ENCODE peak calls at places on chromosomes 3 and 15, in seven cellular contexts. One of them, this sample, is unnamed.

GRCh38 chr15:90871097-90871715 is 2.8 kb downstream of the FURIN start:
- DNase-seq in stomach: no peak
- DNase-seq in mammary epithelial cell: no peak
- DNase-seq in esophagus muscularis mucosa: no peak
- DNase-seq in endodermal cell: peak
- DNase-seq in pancreas: peak
- DNase-seq in AG04450: no peak
- DNase-seq in this sample: no peak

GRCh38 chr3:174397848-174398247 is 461.3 kb upstream of the NAALADL2 start:
- DNase-seq in stomach: no peak
- DNase-seq in esophagus muscularis mucosa: no peak
- DNase-seq in pancreas: no peak
- DNase-seq in mammary epithelial cell: peak
- DNase-seq in AG04450: no peak
- DNase-seq in endodermal cell: no peak
- DNase-seq in this sample: no peak

GRCh38 chr3:9340450-9341009 is 22.3 kb upstream of the THUMPD3 start:
- DNase-seq in mammary epithelial cell: peak
- DNase-seq in stomach: no peak
- DNase-seq in AG04450: no peak
- DNase-seq in endodermal cell: no peak
- DNase-seq in pancreas: no peak
- DNase-seq in esophagus muscularis mucosa: no peak
- DNase-seq in this sample: no peak

GRCh38 chr3:113242091-113242581 is 30.8 kb downstream of the BOC start:
- DNase-seq in AG04450: no peak
- DNase-seq in pancreas: no peak
- DNase-seq in mammary epithelial cell: no peak
- DNase-seq in endodermal cell: no peak
- DNase-seq in stomach: no peak
- DNase-seq in esophagus muscularis mucosa: no peak
- DNase-seq in this sample: no peak

GRCh38 chr15:62109457-62109856 is 42.7 kb downstream of the C2CD4A start:
- DNase-seq in endodermal cell: no peak
- DNase-seq in mammary epithelial cell: no peak
- DNase-seq in pancreas: no peak
- DNase-seq in stomach: no peak
- DNase-seq in esophagus muscularis mucosa: peak
- DNase-seq in AG04450: no peak
- DNase-seq in this sample: no peak

GRCh38 chr3:171458056-171458856 is 1.9 kb downstream of the TNIK start:
- DNase-seq in AG04450: no peak
- DNase-seq in stomach: peak
- DNase-seq in pancreas: no peak
- DNase-seq in endodermal cell: peak
- DNase-seq in mammary epithelial cell: no peak
- DNase-seq in esophagus muscularis mucosa: no peak
- DNase-seq in this sample: no peak

GRCh38 chr3:183497313-183497712 is 58.2 kb downstream of the KLHL6 start:
- DNase-seq in endodermal cell: peak
- DNase-seq in esophagus muscularis mucosa: no peak
- DNase-seq in mammary epithelial cell: no peak
- DNase-seq in pancreas: no peak
- DNase-seq in AG04450: no peak
- DNase-seq in stomach: no peak
- DNase-seq in this sample: no peak

GRCh38 chr3:135503429-135504083 is 462.0 kb upstream of the PPP2R3A start:
- DNase-seq in pancreas: peak
- DNase-seq in stomach: peak
- DNase-seq in endodermal cell: peak
- DNase-seq in esophagus muscularis mucosa: no peak
- DNase-seq in AG04450: peak
- DNase-seq in mammary epithelial cell: peak
- DNase-seq in this sample: no peak

GRCh38 chr15:86002444-86002843 is 77.2 kb upstream of the AGBL1 start:
- DNase-seq in pancreas: no peak
- DNase-seq in stomach: no peak
- DNase-seq in mammary epithelial cell: peak
- DNase-seq in endodermal cell: no peak
- DNase-seq in AG04450: no peak
- DNase-seq in esophagus muscularis mucosa: no peak
- DNase-seq in this sample: no peak

GRCh38 chr3:122493296-122493695 is 21.4 kb downstream of the KPNA1 start:
- DNase-seq in mammary epithelial cell: peak
- DNase-seq in pancreas: no peak
- DNase-seq in esophagus muscularis mucosa: no peak
- DNase-seq in endodermal cell: no peak
- DNase-seq in stomach: no peak
- DNase-seq in AG04450: no peak
- DNase-seq in this sample: no peak

GRCh38 chr3:9244495-9245183 is 4.8 kb downstream of the SRGAP3 start:
- DNase-seq in stomach: no peak
- DNase-seq in AG04450: no peak
- DNase-seq in mammary epithelial cell: no peak
- DNase-seq in pancreas: no peak
- DNase-seq in endodermal cell: no peak
- DNase-seq in esophagus muscularis mucosa: no peak
- DNase-seq in this sample: no peak

GRCh38 chr15:45395956-45396355 is 17.6 kb upstream of the GATM start:
- DNase-seq in esophagus muscularis mucosa: no peak
- DNase-seq in endodermal cell: no peak
- DNase-seq in mammary epithelial cell: no peak
- DNase-seq in stomach: no peak
- DNase-seq in pancreas: no peak
- DNase-seq in AG04450: no peak
- DNase-seq in this sample: no peak

GRCh38 chr15:45397116-45397665 is 18.8 kb upstream of the GATM start:
- DNase-seq in mammary epithelial cell: no peak
- DNase-seq in stomach: no peak
- DNase-seq in endodermal cell: no peak
- DNase-seq in pancreas: no peak
- DNase-seq in AG04450: no peak
- DNase-seq in esophagus muscularis mucosa: no peak
- DNase-seq in this sample: no peak

GRCh38 chr15:45394681-45395080 is 16.3 kb upstream of the GATM start:
- DNase-seq in stomach: no peak
- DNase-seq in pancreas: no peak
- DNase-seq in mammary epithelial cell: no peak
- DNase-seq in AG04450: no peak
- DNase-seq in endodermal cell: no peak
- DNase-seq in esophagus muscularis mucosa: no peak
- DNase-seq in this sample: no peak

GRCh38 chr15:45391746-45392711 is 13.7 kb upstream of the GATM start:
- DNase-seq in endodermal cell: no peak
- DNase-seq in stomach: no peak
- DNase-seq in esophagus muscularis mucosa: no peak
- DNase-seq in mammary epithelial cell: no peak
- DNase-seq in AG04450: no peak
- DNase-seq in pancreas: no peak
- DNase-seq in this sample: no peak

GRCh38 chr15:45393851-45394250 is 15.5 kb upstream of the GATM start:
- DNase-seq in pancreas: no peak
- DNase-seq in endodermal cell: peak
- DNase-seq in AG04450: no peak
- DNase-seq in mammary epithelial cell: no peak
- DNase-seq in esophagus muscularis mucosa: no peak
- DNase-seq in stomach: no peak
- DNase-seq in this sample: no peak
- TF ChIP-seq CTCF in pancreas: no peak
- TF ChIP-seq CTCF in endodermal cell: peak
- TF ChIP-seq CTCF in AG04450: peak
- TF ChIP-seq CTCF in mammary epithelial cell: peak
- TF ChIP-seq CTCF in esophagus muscularis mucosa: no peak
- TF ChIP-seq CTCF in stomach: no peak
- TF ChIP-seq CTCF in this sample: no peak

GRCh38 chr3:140682586-140682985 is 4.7 kb downstream of the TRIM42 start:
- DNase-seq in esophagus muscularis mucosa: no peak
- DNase-seq in pancreas: no peak
- DNase-seq in mammary epithelial cell: no peak
- DNase-seq in stomach: no peak
- DNase-seq in AG04450: no peak
- DNase-seq in endodermal cell: no peak
- DNase-seq in this sample: no peak
- H3K4me3 ChIP-seq in esophagus muscularis mucosa: no peak
- H3K4me3 ChIP-seq in pancreas: no peak
- H3K4me3 ChIP-seq in mammary epithelial cell: no peak
- H3K4me3 ChIP-seq in stomach: no peak
- H3K4me3 ChIP-seq in AG04450: no peak
- H3K4me3 ChIP-seq in endodermal cell: no peak
- H3K4me3 ChIP-seq in this sample: no peak

GRCh38 chr3:108345492-108346205 is 49.3 kb downstream of the HHLA2 start:
- DNase-seq in AG04450: no peak
- DNase-seq in endodermal cell: no peak
- DNase-seq in pancreas: peak
- DNase-seq in stomach: no peak
- DNase-seq in mammary epithelial cell: no peak
- DNase-seq in esophagus muscularis mucosa: no peak
- DNase-seq in this sample: no peak
- TF ChIP-seq CTCF in AG04450: no peak
- TF ChIP-seq CTCF in endodermal cell: no peak
- TF ChIP-seq CTCF in pancreas: no peak
- TF ChIP-seq CTCF in stomach: no peak
- TF ChIP-seq CTCF in mammary epithelial cell: no peak
- TF ChIP-seq CTCF in esophagus muscularis mucosa: no peak
- TF ChIP-seq CTCF in this sample: no peak

DNA sequence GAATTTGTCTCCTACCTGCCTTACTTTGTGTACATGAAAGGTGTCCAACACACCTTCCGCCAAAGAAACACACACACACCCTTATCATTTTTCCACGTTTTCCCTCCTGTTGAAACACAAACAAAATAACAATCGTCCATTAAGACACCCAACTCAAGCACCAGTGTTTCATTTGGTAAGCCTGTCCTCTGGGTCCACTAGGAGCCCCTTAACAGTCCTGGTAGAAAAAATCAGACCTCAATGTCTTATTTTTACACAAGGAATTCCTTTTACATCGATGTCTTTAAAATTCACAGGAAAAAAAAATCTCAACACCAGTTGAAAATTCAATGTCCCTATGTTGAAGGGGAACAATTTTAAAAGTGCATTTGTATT is 4.0 kb downstream of the HES1 start:
- DNase-seq in pancreas: no peak
- DNase-seq in endodermal cell: no peak
- DNase-seq in esophagus muscularis mucosa: no peak
- DNase-seq in stomach: no peak
- DNase-seq in mammary epithelial cell: no peak
- DNase-seq in AG04450: no peak
- DNase-seq in this sample: no peak
- H3K4me3 ChIP-seq in pancreas: no peak
- H3K4me3 ChIP-seq in endodermal cell: peak
- H3K4me3 ChIP-seq in esophagus muscularis mucosa: no peak
- H3K4me3 ChIP-seq in stomach: no peak
- H3K4me3 ChIP-seq in mammary epithelial cell: no peak
- H3K4me3 ChIP-seq in AG04450: no peak
- H3K4me3 ChIP-seq in this sample: peak

DNA sequence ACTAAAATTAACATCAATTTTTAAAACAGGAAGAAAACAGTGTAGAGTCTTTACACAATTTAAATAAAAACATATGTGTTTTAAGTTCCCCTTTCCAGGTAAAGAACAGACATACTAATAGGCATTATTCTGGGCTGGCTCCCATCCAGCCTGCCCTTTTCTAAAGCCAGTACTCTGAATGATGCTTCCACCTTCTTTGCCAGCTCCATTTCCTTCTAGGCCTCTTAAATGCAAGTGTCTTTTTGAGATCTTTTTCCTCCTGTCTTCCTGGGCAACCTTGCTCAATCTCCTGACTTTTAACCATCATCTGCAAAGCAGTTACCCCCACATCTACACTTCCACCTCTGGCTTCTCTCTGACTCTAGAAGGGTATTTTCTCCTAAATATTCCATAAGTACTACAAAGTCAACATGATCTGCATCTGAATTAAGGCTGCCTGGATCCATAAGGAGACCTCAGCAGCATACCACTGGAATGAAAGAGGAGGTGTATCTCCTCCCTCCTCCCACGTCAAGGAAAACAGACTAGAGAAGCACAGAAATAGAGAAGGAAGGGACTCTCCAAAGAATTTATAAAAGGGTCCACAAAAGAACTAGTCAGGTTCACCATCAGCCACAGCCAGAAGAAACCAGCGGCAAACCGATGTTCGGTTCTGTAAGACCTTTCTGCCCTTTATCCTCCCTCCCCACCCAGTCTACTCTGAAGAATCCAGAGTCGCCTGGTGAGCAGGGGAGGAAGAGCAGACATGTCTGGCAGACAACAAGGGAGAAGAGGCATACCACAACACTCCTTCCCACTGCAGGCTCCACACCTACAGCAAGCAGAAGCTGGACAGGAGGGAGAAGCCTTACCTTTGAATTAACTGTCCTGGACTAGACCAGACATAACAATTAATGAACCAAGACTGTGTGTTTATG is 47.1 kb downstream of the GOLIM4 start:
- DNase-seq in esophagus muscularis mucosa: no peak
- DNase-seq in AG04450: no peak
- DNase-seq in pancreas: no peak
- DNase-seq in endodermal cell: peak
- DNase-seq in mammary epithelial cell: no peak
- DNase-seq in stomach: no peak
- DNase-seq in this sample: no peak
- TF ChIP-seq CTCF in esophagus muscularis mucosa: no peak
- TF ChIP-seq CTCF in AG04450: no peak
- TF ChIP-seq CTCF in pancreas: no peak
- TF ChIP-seq CTCF in endodermal cell: no peak
- TF ChIP-seq CTCF in mammary epithelial cell: no peak
- TF ChIP-seq CTCF in stomach: no peak
- TF ChIP-seq CTCF in this sample: no peak

GRCh38 chr3:98735761-98736269 is 27.3 kb upstream of the ST3GAL6 start:
- DNase-seq in stomach: no peak
- DNase-seq in AG04450: no peak
- DNase-seq in esophagus muscularis mucosa: no peak
- DNase-seq in pancreas: no peak
- DNase-seq in mammary epithelial cell: peak
- DNase-seq in endodermal cell: no peak
- DNase-seq in this sample: no peak

GRCh38 chr3:98735296-98735695 is 27.8 kb upstream of the ST3GAL6 start:
- DNase-seq in endodermal cell: no peak
- DNase-seq in esophagus muscularis mucosa: no peak
- DNase-seq in pancreas: no peak
- DNase-seq in stomach: no peak
- DNase-seq in mammary epithelial cell: no peak
- DNase-seq in AG04450: no peak
- DNase-seq in this sample: no peak

GRCh38 chr3:98733778-98734281 is 29.3 kb upstream of the ST3GAL6 start:
- DNase-seq in stomach: no peak
- DNase-seq in mammary epithelial cell: peak
- DNase-seq in esophagus muscularis mucosa: no peak
- DNase-seq in endodermal cell: peak
- DNase-seq in pancreas: no peak
- DNase-seq in AG04450: no peak
- DNase-seq in this sample: no peak

GRCh38 chr3:98734311-98734710 is 28.8 kb upstream of the ST3GAL6 start:
- DNase-seq in endodermal cell: no peak
- DNase-seq in esophagus muscularis mucosa: no peak
- DNase-seq in pancreas: no peak
- DNase-seq in AG04450: no peak
- DNase-seq in mammary epithelial cell: no peak
- DNase-seq in stomach: no peak
- DNase-seq in this sample: no peak

DNA sequence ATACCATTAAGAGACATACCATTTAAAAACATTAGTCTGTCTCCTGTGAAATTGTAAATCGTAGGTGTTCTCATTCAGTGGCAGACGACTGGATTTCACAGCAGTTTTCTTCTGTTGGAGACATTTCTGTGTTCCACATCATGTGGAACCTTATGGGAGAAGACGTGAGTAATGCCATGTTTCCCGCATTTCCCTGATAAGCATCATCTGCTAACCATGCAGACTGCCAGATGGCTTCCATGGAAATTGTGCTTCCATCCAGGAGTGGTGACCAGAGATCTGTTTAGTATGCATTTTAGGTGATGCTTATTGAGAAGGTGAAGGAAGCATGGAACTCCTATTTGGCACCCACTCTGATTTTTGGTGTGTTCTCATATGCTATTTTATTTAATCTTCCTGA is 28.4 kb upstream of the ST3GAL6 start:
- DNase-seq in pancreas: no peak
- DNase-seq in endodermal cell: no peak
- DNase-seq in stomach: no peak
- DNase-seq in esophagus muscularis mucosa: no peak
- DNase-seq in mammary epithelial cell: no peak
- DNase-seq in AG04450: no peak
- DNase-seq in this sample: no peak
- H3K4me3 ChIP-seq in pancreas: no peak
- H3K4me3 ChIP-seq in endodermal cell: no peak
- H3K4me3 ChIP-seq in stomach: no peak
- H3K4me3 ChIP-seq in esophagus muscularis mucosa: peak
- H3K4me3 ChIP-seq in mammary epithelial cell: no peak
- H3K4me3 ChIP-seq in AG04450: no peak
- H3K4me3 ChIP-seq in this sample: no peak

This sample was measured in coronary artery.